ENCODE peak calls at places on chromosome 19, in four cellular contexts. One of them, this sample, is unnamed. For H3K4me1, the result is how much of the 10 kb centered on the place peaks cover.

GRCh38 chr19:11658954-11659353 is 61.7 kb downstream of the ZNF627 start:
- DNase-seq in tibial nerve: no peak
- DNase-seq in esophagus muscularis mucosa: no peak
- DNase-seq in transverse colon: peak
- DNase-seq in this sample: peak

GRCh38 chr19:50413096-50413495 is 5.6 kb upstream of the SPIB start:
- DNase-seq in tibial nerve: no peak
- DNase-seq in esophagus muscularis mucosa: no peak
- DNase-seq in transverse colon: no peak
- DNase-seq in this sample: no peak

GRCh38 chr19:52584686-52585085 is 14.6 kb downstream of the ZNF701 start:
- DNase-seq in tibial nerve: no peak
- DNase-seq in esophagus muscularis mucosa: no peak
- DNase-seq in transverse colon: no peak
- DNase-seq in this sample: no peak

GRCh38 chr19:33413868-33414666 is 40.6 kb downstream of the CEBPG start:
- DNase-seq in tibial nerve: no peak
- DNase-seq in esophagus muscularis mucosa: no peak
- DNase-seq in transverse colon: no peak
- DNase-seq in this sample: no peak

GRCh38 chr19:3302755-3303154 is 63.6 kb upstream of the NFIC start:
- DNase-seq in tibial nerve: no peak
- DNase-seq in esophagus muscularis mucosa: no peak
- DNase-seq in transverse colon: no peak
- DNase-seq in this sample: no peak

GRCh38 chr19:34336781-34337271 is 28.2 kb upstream of the GPI start:
- DNase-seq in tibial nerve: peak
- DNase-seq in esophagus muscularis mucosa: no peak
- DNase-seq in transverse colon: no peak
- DNase-seq in this sample: no peak

GRCh38 chr19:403221-404036 is 5.5 kb downstream of the C2CD4C start:
- DNase-seq in tibial nerve: no peak
- DNase-seq in esophagus muscularis mucosa: no peak
- DNase-seq in transverse colon: no peak
- DNase-seq in this sample: peak

GRCh38 chr19:4390862-4391693 is 9.3 kb downstream of the SH3GL1 start:
- DNase-seq in tibial nerve: no peak
- DNase-seq in esophagus muscularis mucosa: no peak
- DNase-seq in transverse colon: no peak
- DNase-seq in this sample: no peak

GRCh38 chr19:15557223-15557622 is 48.9 kb downstream of the CYP4F22 start:
- DNase-seq in tibial nerve: no peak
- DNase-seq in esophagus muscularis mucosa: no peak
- DNase-seq in transverse colon: no peak
- DNase-seq in this sample: no peak

GRCh38 chr19:322616-323015 is 22.0 kb downstream of the MIER2 start:
- DNase-seq in tibial nerve: no peak
- DNase-seq in esophagus muscularis mucosa: no peak
- DNase-seq in transverse colon: no peak
- DNase-seq in this sample: no peak

GRCh38 chr19:12766051-12766521 is 9.3 kb downstream of the HOOK2 start:
- DNase-seq in tibial nerve: peak
- DNase-seq in esophagus muscularis mucosa: no peak
- DNase-seq in transverse colon: peak
- DNase-seq in this sample: peak

GRCh38 chr19:32542477-32543106 is 38.4 kb upstream of the PDCD5 start:
- DNase-seq in tibial nerve: no peak
- DNase-seq in esophagus muscularis mucosa: no peak
- DNase-seq in transverse colon: no peak
- DNase-seq in this sample: no peak

GRCh38 chr19:54317965-54318240 is 4.9 kb upstream of the LILRA5 start:
- DNase-seq in tibial nerve: no peak
- DNase-seq in esophagus muscularis mucosa: no peak
- DNase-seq in transverse colon: no peak
- DNase-seq in this sample: no peak

GRCh38 chr19:19626516-19627441 is 1.2 kb downstream of the LPAR2 start:
- DNase-seq in tibial nerve: no peak
- DNase-seq in esophagus muscularis mucosa: no peak
- DNase-seq in transverse colon: no peak
- DNase-seq in this sample: no peak
- H3K4me3 ChIP-seq in tibial nerve: no peak
- H3K4me3 ChIP-seq in esophagus muscularis mucosa: no peak
- H3K4me3 ChIP-seq in transverse colon: peak
- H3K4me3 ChIP-seq in this sample: peak

DNA sequence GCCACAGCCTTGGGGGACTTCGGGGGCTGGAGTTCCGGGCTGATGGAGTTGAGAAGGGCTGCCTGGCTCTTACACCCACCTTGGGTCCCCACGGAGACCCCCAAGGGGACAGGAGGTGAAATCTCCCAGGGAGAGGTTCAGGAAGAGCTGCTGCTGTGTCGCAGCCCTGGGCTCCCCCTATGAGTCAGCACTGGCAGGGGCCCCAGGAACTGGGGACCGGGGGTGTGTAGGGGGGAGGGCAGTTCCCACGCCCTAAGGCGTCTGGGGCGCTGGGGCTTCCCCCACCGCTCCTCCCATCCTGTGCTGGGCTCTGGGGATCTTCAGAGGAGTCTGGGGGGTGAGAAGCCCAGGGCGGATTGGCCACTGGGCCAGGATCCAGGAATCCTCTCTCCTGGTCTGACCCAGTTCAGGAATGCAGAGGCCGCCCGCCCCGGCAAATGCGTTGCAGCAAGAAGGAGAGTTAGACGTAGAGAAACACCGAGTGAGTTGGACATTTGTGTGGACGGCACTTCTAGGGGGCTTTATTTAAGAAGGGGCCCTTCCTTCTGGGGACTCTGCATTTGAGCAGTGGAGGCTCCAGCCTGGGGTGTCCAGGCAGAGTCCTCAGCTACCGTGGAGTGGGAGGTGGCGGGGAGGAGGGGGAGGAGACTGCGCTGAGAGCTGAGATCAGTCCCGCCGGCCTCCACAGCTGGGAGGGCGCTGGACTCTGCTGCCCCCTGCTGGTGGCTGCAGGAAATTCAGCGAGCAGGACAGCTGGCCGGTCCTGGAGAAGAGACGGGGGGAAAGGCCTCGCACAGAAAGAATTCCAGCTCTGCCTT is 15.0 kb upstream of the NANOS3 start:
- DNase-seq in tibial nerve: peak
- DNase-seq in esophagus muscularis mucosa: peak
- DNase-seq in transverse colon: peak
- DNase-seq in this sample: peak
- TF ChIP-seq POLR2A in tibial nerve: peak
- TF ChIP-seq POLR2A in esophagus muscularis mucosa: no peak
- TF ChIP-seq POLR2A in transverse colon: peak
- TF ChIP-seq POLR2A in this sample: peak

DNA sequence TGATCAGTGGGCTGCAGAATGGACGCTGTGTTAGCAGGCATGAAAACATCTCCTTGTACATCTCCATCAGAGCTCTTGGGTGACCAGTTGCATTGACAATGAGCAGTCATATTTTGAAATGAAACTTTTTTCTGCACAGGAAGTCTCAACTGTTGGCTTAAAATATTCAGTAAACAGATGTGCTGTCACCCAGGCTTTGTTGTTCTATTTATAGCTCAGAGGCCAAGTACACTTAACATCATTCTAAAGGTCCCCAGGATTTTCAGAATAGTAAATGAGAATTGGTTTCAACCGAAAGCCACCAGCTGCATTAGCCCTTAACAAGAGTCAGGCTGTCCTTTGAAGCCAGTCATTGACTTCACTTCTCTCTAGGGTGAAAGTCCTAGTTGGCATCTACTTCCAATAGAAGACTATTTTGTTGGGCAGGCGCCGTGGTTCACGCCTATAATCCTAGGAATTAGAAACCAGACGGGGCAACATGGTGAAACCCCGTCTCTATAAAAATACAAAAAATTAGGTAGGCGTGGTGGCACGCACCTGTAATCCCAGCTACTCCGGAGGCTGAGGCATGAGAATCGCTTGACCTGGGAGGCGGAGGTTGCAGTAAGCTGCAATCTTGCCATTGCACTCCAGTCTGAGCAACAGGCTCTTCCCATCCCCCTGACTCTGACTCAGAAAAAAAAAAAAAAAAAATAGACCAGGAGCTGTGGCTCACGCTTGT is 7.9 kb upstream of the PDE4A start:
- DNase-seq in tibial nerve: no peak
- DNase-seq in esophagus muscularis mucosa: no peak
- DNase-seq in transverse colon: no peak
- DNase-seq in this sample: no peak
- H3K4me1 ChIP-seq in tibial nerve: under half
- H3K4me1 ChIP-seq in esophagus muscularis mucosa: under half
- H3K4me1 ChIP-seq in transverse colon: under half
- H3K4me1 ChIP-seq in this sample: under half

DNA sequence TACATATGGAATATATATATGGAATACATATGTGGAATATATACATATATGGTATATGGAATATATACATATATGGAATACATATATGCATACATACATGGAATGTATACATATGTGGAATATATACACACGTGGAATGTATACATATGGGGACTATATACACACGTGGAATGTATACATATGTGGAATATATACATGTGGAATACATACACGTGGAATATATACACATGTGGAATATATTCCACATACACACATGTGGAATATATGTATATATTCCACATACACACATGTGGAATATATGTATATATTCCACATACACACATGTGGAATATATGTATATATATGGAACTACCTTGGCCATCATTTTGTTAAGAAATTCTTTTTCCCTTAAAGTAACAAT is 31.1 kb downstream of the ZNF571 start:
- DNase-seq in tibial nerve: no peak
- DNase-seq in esophagus muscularis mucosa: no peak
- DNase-seq in transverse colon: no peak
- DNase-seq in this sample: no peak
- H3K4me3 ChIP-seq in tibial nerve: no peak
- H3K4me3 ChIP-seq in esophagus muscularis mucosa: no peak
- H3K4me3 ChIP-seq in transverse colon: no peak
- H3K4me3 ChIP-seq in this sample: no peak

DNA sequence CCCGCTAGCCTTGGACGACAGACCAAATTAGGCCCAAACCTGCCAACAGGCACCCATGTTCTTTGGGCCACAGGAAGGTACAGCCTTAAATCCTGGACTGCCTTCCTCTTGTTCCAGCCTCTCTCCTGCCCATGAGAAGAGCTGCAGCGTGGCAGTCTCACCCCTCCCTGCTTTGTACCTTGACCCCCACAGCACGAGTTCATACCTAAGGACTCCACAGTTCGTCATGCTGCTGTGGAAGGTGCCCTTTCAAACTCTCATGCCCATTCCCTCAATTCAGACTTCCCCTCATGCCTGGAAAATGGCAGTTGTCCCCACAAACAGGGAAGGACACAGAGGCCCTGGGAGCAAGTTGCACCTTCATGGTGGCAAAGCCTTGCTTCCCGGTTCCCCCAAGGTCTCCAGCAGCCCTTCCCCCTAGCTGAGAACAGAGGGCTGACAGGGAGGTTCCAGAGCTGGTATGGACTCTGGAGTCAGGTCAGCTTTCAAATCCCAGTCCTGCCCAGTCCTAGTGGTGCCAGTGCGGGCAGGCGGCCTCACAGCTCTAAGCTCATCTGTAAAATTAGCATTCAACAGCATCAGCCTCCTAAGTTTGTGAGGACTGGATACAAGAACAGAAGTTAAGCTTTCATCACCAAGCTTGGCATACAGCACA is 8.6 kb downstream of the GSK3A start:
- DNase-seq in tibial nerve: no peak
- DNase-seq in esophagus muscularis mucosa: no peak
- DNase-seq in transverse colon: no peak
- DNase-seq in this sample: no peak
- TF ChIP-seq POLR2A in tibial nerve: no peak
- TF ChIP-seq POLR2A in esophagus muscularis mucosa: no peak
- TF ChIP-seq POLR2A in transverse colon: no peak
- TF ChIP-seq POLR2A in this sample: no peak

GRCh38 chr19:18159810-18160209 is 6.8 kb downstream of the PIK3R2 start:
- DNase-seq in tibial nerve: no peak
- DNase-seq in esophagus muscularis mucosa: no peak
- DNase-seq in transverse colon: no peak
- DNase-seq in this sample: no peak

GRCh38 chr19:18160441-18160791 is 7.5 kb downstream of the PIK3R2 start:
- DNase-seq in tibial nerve: no peak
- DNase-seq in esophagus muscularis mucosa: no peak
- DNase-seq in transverse colon: no peak
- DNase-seq in this sample: no peak

GRCh38 chr19:18156841-18157464 is 4.0 kb downstream of the PIK3R2 start:
- DNase-seq in tibial nerve: peak
- DNase-seq in esophagus muscularis mucosa: no peak
- DNase-seq in transverse colon: peak
- DNase-seq in this sample: peak

GRCh38 chr19:18157465-18158063 is 4.6 kb downstream of the PIK3R2 start:
- DNase-seq in tibial nerve: no peak
- DNase-seq in esophagus muscularis mucosa: no peak
- DNase-seq in transverse colon: no peak
- DNase-seq in this sample: no peak

GRCh38 chr19:18158471-18158870 is 5.5 kb downstream of the PIK3R2 start:
- DNase-seq in tibial nerve: no peak
- DNase-seq in esophagus muscularis mucosa: no peak
- DNase-seq in transverse colon: no peak
- DNase-seq in this sample: no peak
- H3K4me1 ChIP-seq in tibial nerve: under half
- H3K4me1 ChIP-seq in esophagus muscularis mucosa: half or more
- H3K4me1 ChIP-seq in transverse colon: half or more
- H3K4me1 ChIP-seq in this sample: under half

DNA sequence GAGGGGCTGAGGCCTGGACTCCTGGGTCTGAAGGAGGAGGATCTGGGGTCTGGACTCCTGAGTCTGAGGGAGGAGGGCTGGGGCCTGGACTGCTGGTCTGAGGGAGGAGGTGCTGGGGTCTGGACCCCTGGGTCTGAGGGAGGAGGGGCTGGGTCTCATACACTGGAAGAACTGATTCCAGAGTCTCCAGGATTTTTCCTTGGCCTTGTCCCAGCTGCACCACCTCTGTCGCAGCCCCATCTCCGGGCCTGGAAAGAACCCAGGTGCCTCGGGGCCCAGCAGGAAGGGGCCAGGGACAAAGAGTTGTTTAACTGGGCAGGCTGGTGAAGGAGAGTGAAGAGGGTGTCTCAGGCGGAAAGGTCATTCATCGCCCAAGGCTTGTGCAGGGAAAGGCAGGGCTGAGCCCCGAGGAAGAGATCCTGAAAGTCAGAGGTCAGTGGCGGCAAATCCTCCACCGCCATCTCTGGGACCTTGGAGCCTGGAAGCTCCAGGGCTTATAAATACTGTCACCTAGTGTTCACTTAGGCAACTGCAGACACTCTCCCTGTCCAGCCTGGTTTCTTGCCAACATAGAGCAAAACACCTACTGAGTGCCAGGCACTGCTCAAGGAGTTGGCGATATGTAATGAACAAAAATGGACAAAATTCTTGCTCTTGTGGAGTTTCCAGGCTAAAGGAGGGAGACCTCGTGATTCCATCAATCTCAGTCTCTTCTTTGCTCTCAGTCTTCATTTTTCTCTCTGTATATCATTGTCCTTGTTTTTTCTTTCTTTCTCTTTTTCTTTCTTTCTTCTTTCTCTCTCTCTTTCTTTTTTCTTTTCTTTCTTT is 4.4 kb upstream of the KCNN4 start:
- DNase-seq in tibial nerve: peak
- DNase-seq in esophagus muscularis mucosa: no peak
- DNase-seq in transverse colon: peak
- DNase-seq in this sample: peak
- H3K4me3 ChIP-seq in tibial nerve: no peak
- H3K4me3 ChIP-seq in esophagus muscularis mucosa: peak
- H3K4me3 ChIP-seq in transverse colon: no peak
- H3K4me3 ChIP-seq in this sample: no peak